ENCODE peak calls at places on chromosome 12, in five cellular contexts. E, T, L, Q and N are unnamed samples.

GRCh38 chr12:57603323-57603722 is 1.3 kb upstream of the DTX3 start:
- DNase-seq in E (no peak), T (no peak), L (no peak), Q (no peak), N (no peak)

GRCh38 chr12:127262658-127263057 is 1004.3 kb upstream of the TMEM132C start:
- DNase-seq in E (no peak), T (no peak), L (no peak), Q (no peak), N (no peak)

GRCh38 chr12:127172857-127173256 is 1094.1 kb upstream of the TMEM132C start:
- DNase-seq in E (no peak), T (no peak), L (no peak), Q (no peak), N (no peak)

GRCh38 chr12:71746983-71747611 is 7.6 kb upstream of the RAB21 start:
- DNase-seq in E (peak; percentile 49), T (peak; percentile 49), L (peak; percentile 71), Q (peak; percentile 55), N (peak; percentile 79)

GRCh38 chr12:53983580-53984572 is 1.1 kb upstream of the HOXC10 start:
- DNase-seq in E (no peak), T (no peak), L (no peak), Q (no peak), N (no peak)

GRCh38 chr12:47207005-47207717 is 127.4 kb upstream of the AMIGO2 start:
- DNase-seq in E (no peak), T (no peak), L (no peak), Q (no peak), N (no peak)

GRCh38 chr12:29743801-29744200 is 39.9 kb downstream of the TMTC1 start:
- DNase-seq in E (no peak), T (no peak), L (no peak), Q (no peak), N (no peak)

GRCh38 chr12:25958254-25959068 is at the start of gene RASSF8:
- DNase-seq in E (peak; percentile 45), T (peak; percentile 79), L (peak; percentile 86), Q (no peak), N (peak; percentile 77)

GRCh38 chr12:91094036-91094660 is 17.1 kb downstream of the LUM start:
- DNase-seq in E (no peak), T (no peak), L (no peak), Q (no peak), N (no peak)

GRCh38 chr12:79300199-79300568 is 390.6 kb downstream of the PAWR start:
- DNase-seq in E (no peak), T (no peak), L (no peak), Q (no peak), N (no peak)

GRCh38 chr12:53115891-53116675 is 12.8 kb downstream of the SOAT2 start:
- DNase-seq in E (no peak), T (no peak), L (no peak), Q (no peak), N (no peak)

GRCh38 chr12:56941299-56942017 is 7.2 kb upstream of the SDR9C7 start:
- DNase-seq in E (no peak), T (no peak), L (no peak), Q (no peak), N (no peak)

GRCh38 chr12:102816816-102817434 is 100.1 kb downstream of the PAH start:
- DNase-seq in E (no peak), T (no peak), L (peak; percentile 42), Q (no peak), N (peak; percentile 37)

GRCh38 chr12:39621670-39622069 is 2.1 kb upstream of the ABCD2 start:
- DNase-seq in E (no peak), T (no peak), L (no peak), Q (no peak), N (no peak)